ENCODE peak calls at places on chromosomes 4 and X, in four cellular contexts. O is suprapubic skin, F is prostate gland, J is GM12878. X is an unnamed sample.

GRCh38 chr4:57291911-57292310 is 181.7 kb upstream of the IGFBP7 start:
- DNase-seq in O (no peak), F (no peak), J (no peak), X (no peak)

GRCh38 chr4:73417973-73418372 is 13.9 kb downstream of the ALB start:
- DNase-seq in O (no peak), F (no peak), J (no peak), X (no peak)

GRCh38 chr4:152676052-152676854 is 3.5 kb downstream of the TMEM154 start:
- DNase-seq in O (no peak), F (no peak), J (no peak), X (no peak)

GRCh38 chrX:33831211-33831610 is 300.9 kb downstream of the FAM47A start:
- DNase-seq in O (no peak), F (no peak), J (no peak), X (no peak)

GRCh38 chrX:71660562-71661416 is 6.6 kb upstream of the LOC101059915 start:
- DNase-seq in O (no peak), F (no peak), J (no peak), X (no peak)

GRCh38 chrX:77638397-77638796 is 147.6 kb downstream of the ATRX start:
- DNase-seq in O (no peak), F (no peak), J (no peak), X (no peak)

GRCh38 chr4:41339812-41340809 is 83.4 kb downstream of the UCHL1 start:
- DNase-seq in O (no peak), F (no peak), J (no peak), X (no peak)

GRCh38 chrX:41302293-41302868 is 31.6 kb upstream of the DDX3X start:
- DNase-seq in O (no peak), F (no peak), J (no peak), X (no peak)

GRCh38 chrX:45164021-45164621 is 36.6 kb downstream of the DIPK2B start:
- DNase-seq in O (no peak), F (peak), J (no peak), X (no peak)

GRCh38 chrX:20378291-20378920 is 111.7 kb upstream of the RPS6KA3 start:
- DNase-seq in O (no peak), F (no peak), J (peak), X (no peak)

GRCh38 chr4:61200195-61200990 is at the start of gene ADGRL3:
- DNase-seq in O (no peak), F (no peak), J (no peak), X (no peak)

GRCh38 chr4:10982305-10982704 is 297.7 kb upstream of the CLNK start:
- DNase-seq in O (no peak), F (no peak), J (no peak), X (no peak)

GRCh38 chr4:105896461-105896939 is 1.2 kb downstream of the NPNT start:
- DNase-seq in O (no peak), F (no peak), J (no peak), X (no peak)

GRCh38 chrX:51336584-51336983 is 4.0 kb downstream of the NUDT10 start:
- DNase-seq in O (no peak), F (peak), J (no peak), X (no peak)

GRCh38 chr4:185363251-185363650 is 32.5 kb downstream of the LRP2BP start:
- DNase-seq in O (no peak), F (no peak), J (no peak), X (no peak)

GRCh38 chrX:56233100-56233499 is 944 bp downstream of the KLF8 start:
- DNase-seq in O (no peak), F (no peak), J (no peak), X (no peak)

GRCh38 chr4:89398146-89398545 is 90.5 kb upstream of the GPRIN3 start:
- DNase-seq in O (no peak), F (no peak), J (no peak), X (no peak)

GRCh38 chrX:69298466-69299140 is 133.3 kb upstream of the PJA1 start:
- DNase-seq in O (no peak), F (no peak), J (no peak), X (no peak)

GRCh38 chr4:139524062-139524631 is 31.9 kb downstream of the SETD7 start:
- DNase-seq in O (no peak), F (no peak), J (no peak), X (no peak)

DNA sequence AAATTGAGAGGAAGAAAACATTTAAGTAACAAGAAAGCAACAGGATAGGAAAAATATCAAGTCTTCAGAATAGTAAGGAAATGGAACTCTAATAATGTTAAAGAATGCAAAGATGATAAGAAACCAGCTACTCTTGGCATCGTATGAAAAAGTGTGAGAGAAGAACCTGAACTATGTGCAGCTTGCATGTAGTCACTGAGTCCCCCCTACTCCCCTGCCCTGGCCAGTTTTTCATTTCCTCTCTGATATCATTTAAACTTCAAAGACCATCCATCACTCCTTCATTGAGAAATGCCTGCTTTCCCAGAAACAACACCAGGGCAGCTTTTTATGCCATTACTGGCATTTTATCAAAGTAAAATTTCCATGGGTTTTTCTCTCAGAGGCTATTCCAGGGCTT is 28.1 kb downstream of the INPP4B start:
- DNase-seq in O (no peak), F (no peak), J (no peak), X (no peak)
- TF ChIP-seq POLR2AphosphoS5 in O (no peak), F (no peak), J (no peak), X (no peak)

GRCh38 chrX:100642296-100642695 is 1.7 kb upstream of the SRPX2 start:
- DNase-seq in O (no peak), F (no peak), J (no peak), X (no peak)

GRCh38 chrX:100647095-100647494 is 3.1 kb downstream of the SRPX2 start:
- DNase-seq in O (no peak), F (no peak), J (no peak), X (no peak)

GRCh38 chrX:100645106-100645505 is 1.1 kb downstream of the SRPX2 start:
- DNase-seq in O (no peak), F (no peak), J (no peak), X (no peak)

GRCh38 chrX:100643212-100643611 is 787 bp upstream of the SRPX2 start:
- DNase-seq in O (no peak), F (no peak), J (no peak), X (no peak)

GRCh38 chrX:100643943-100644587 is at the start of gene SRPX2:
- DNase-seq in O (no peak), F (no peak), J (no peak), X (no peak)
- H3K4me3 ChIP-seq in O (peak), F (no peak), J (no peak), X (peak)

GRCh38 chr4:108502366-108502765 is 118.0 kb upstream of the RPL34 start:
- DNase-seq in O (no peak), F (no peak), J (no peak), X (no peak)

GRCh38 chr4:108493596-108493931 is 126.8 kb upstream of the RPL34 start:
- DNase-seq in O (no peak), F (no peak), J (no peak), X (no peak)

GRCh38 chr4:108492816-108493595 is 127.4 kb upstream of the RPL34 start:
- DNase-seq in O (no peak), F (no peak), J (no peak), X (no peak)

DNA sequence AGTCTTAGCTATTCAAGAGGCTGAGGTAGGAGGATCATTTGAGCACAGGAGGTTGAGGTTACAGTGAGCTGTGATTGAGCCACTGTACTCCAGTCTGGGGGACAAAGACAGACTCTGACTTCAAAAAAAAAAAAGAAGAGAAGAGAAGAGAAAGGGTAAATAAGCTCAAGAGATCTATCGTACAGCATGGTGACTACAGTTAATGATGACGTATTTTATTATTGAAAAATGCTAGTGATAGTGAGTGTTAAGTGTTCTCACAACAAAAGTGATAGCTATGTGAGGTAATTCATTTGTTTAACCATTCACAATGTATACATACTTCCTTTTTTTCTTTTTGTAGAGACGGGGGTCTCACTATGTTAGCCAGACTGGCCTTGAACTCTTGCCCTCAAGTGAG is 121.5 kb upstream of the RPL34 start:
- DNase-seq in O (no peak), F (no peak), J (no peak), X (no peak)
- TF ChIP-seq POLR2AphosphoS5 in O (no peak), F (no peak), J (no peak), X (no peak)

GRCh38 chrX:130082244-130083106 is 27.8 kb downstream of the ELF4 start:
- DNase-seq in O (no peak), F (no peak), J (no peak), X (peak)
- H3K4me3 ChIP-seq in O (peak), F (no peak), J (peak), X (peak)

GRCh38 chrX:57595381-57595811 is 3.6 kb downstream of the ZXDB start:
- DNase-seq in O (no peak), F (no peak), J (no peak), X (no peak)
- TF ChIP-seq POLR2AphosphoS5 in O (no peak), F (no peak), J (no peak), X (no peak)

DNA sequence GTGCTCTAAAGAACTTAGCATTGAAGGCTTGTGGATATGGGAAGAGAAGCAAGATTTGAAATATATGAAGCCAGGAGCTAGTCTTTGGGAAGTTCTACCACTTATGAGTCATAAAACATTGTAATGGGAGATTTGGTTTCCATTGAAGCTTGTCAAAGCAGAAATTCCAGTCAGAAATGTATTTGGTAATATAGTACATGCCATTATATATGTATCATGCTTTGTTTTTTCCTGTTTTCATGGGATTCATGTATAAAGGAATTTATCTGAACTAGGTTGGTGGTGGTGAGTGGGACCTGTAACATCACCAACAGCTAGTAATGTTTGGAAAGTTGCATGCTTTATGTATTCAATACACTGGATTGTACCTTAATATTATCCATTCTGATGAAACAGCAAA is 14.6 kb upstream of the DCAF8L2 start:
- DNase-seq in O (no peak), F (no peak), J (no peak), X (no peak)
- H3K4me3 ChIP-seq in O (no peak), F (no peak), J (no peak), X (no peak)

GRCh38 chr4:8393593-8394038 is 46.9 kb downstream of the ACOX3 start:
- DNase-seq in O (no peak), F (peak), J (no peak), X (no peak)
- TF ChIP-seq POLR2AphosphoS5 in O (no peak), F (peak), J (no peak), X (peak)

DNA sequence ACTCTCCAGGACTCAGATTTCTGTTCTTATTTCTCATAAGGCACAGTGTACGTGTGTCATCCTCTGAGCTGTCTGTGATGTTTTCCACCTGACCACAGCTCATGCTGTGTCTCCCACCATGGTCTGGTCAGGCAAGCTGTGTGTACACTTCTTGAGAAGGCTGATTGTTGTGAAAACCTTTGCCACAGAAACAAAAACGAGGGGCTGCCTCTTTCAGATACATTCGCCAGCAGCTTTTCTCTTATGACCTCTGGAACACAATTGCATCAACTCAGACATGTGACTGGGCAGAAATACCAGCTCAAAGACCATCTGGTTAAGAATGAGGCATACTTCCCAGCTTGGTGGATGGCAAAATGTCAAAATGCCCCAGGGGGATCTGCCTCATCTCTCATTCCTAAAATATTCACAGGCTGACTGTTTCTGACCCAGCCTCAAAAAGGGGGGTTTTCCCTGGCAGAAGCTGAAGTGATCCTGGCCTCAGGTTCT is 46.1 kb downstream of the PGRMC2 start:
- DNase-seq in O (no peak), F (no peak), J (no peak), X (no peak)
- H3K4me3 ChIP-seq in O (no peak), F (no peak), J (no peak), X (no peak)

X was measured in upper lobe of left lung.